ENCODE peak calls at places on chromosomes 5 and 9, in ten cellular contexts. L, D, V, B, W, P, K, T, X and O are unnamed samples.

GRCh38 chr5:139579-140442 is 47.8 kb downstream of the PLEKHG4B start:
- DNase-seq in D (no peak), B (no peak), X (no peak), P (no peak), W (no peak), V (no peak), K (no peak), T (no peak), L (no peak), O (no peak)

GRCh38 chr9:135939351-135940265 is 21.6 kb downstream of the UBAC1 start:
- DNase-seq in T (no peak), W (no peak), B (no peak), D (no peak), L (no peak), K (no peak), X (no peak), V (peak), P (no peak), O (no peak)

GRCh38 chr9:132919609-132920268 is 24.7 kb downstream of the TSC1 start:
- DNase-seq in L (no peak), K (no peak), V (no peak), T (no peak), X (no peak), B (no peak), P (no peak), D (no peak), W (no peak), O (no peak)

GRCh38 chr9:134592018-134592818 is 49.4 kb upstream of the COL5A1 start:
- DNase-seq in L (peak), D (no peak), P (no peak), T (peak), B (no peak), X (no peak), W (no peak), V (peak), K (no peak), O (peak)

GRCh38 chr5:150641006-150641570 is 628 bp downstream of the SYNPO start:
- DNase-seq in V (no peak), D (no peak), X (no peak), B (no peak), T (no peak), L (peak), W (no peak), K (no peak), P (no peak), O (peak)

GRCh38 chr5:65326912-65327311 is 154.8 kb downstream of the ADAMTS6 start:
- DNase-seq in V (peak), T (no peak), D (no peak), L (peak), B (no peak), X (no peak), K (no peak), P (no peak), W (no peak), O (peak)

GRCh38 chr9:136056546-136057235 is 38.4 kb downstream of the NACC2 start:
- DNase-seq in X (no peak), K (no peak), W (peak), V (no peak), B (no peak), T (no peak), D (no peak), P (peak), L (no peak), O (no peak)

GRCh38 chr9:127776195-127776918 is 2.1 kb downstream of the SH2D3C start:
- DNase-seq in B (peak), V (no peak), K (no peak), X (no peak), T (no peak), L (no peak), W (no peak), D (no peak), P (peak), O (no peak)

GRCh38 chr5:35990941-35991592 is at the start of gene UGT3A1:
- DNase-seq in W (peak), V (no peak), P (peak), T (no peak), K (no peak), X (no peak), B (no peak), L (no peak), D (no peak), O (no peak)

GRCh38 chr5:74112372-74112875 is 486.4 kb downstream of the ARHGEF28 start:
- DNase-seq in D (no peak), P (no peak), B (no peak), L (no peak), K (no peak), V (no peak), X (no peak), T (no peak), W (no peak), O (no peak)

GRCh38 chr5:154302181-154302580 is 111.6 kb downstream of the GALNT10 start:
- DNase-seq in L (no peak), W (no peak), K (peak), D (no peak), B (no peak), T (no peak), X (no peak), P (no peak), V (no peak), O (no peak)

GRCh38 chr5:36334315-36334714 is 32.6 kb upstream of the RANBP3L start:
- DNase-seq in D (no peak), P (no peak), K (no peak), L (no peak), V (no peak), B (no peak), T (no peak), X (no peak), W (no peak), O (no peak)

GRCh38 chr9:29625292-29625731 is 2052.0 kb upstream of the C9orf72 start:
- DNase-seq in W (no peak), X (no peak), L (no peak), V (peak), T (no peak), K (no peak), P (no peak), D (no peak), B (no peak), O (no peak)

GRCh38 chr9:133914483-133915342 is 77.4 kb downstream of the VAV2 start:
- DNase-seq in X (no peak), B (no peak), L (no peak), V (no peak), K (peak), W (no peak), T (no peak), P (no peak), D (no peak), O (no peak)

GRCh38 chr9:126620478-126620877 is 6.8 kb downstream of the LMX1B start:
- DNase-seq in D (no peak), K (no peak), B (no peak), V (no peak), P (no peak), T (no peak), W (no peak), L (no peak), X (no peak), O (no peak)

GRCh38 chr9:112487008-112487798 is 576 bp downstream of the KIAA1958 start:
- DNase-seq in X (peak), V (peak), P (peak), W (peak), L (peak), B (peak), K (peak), D (peak), T (peak), O (peak)

GRCh38 chr9:90894956-90895687 is 93.5 kb downstream of the SYK start:
- DNase-seq in W (no peak), V (no peak), L (peak), B (no peak), P (peak), K (no peak), D (peak), T (peak), X (peak), O (peak)